ENCODE peak calls at places on chromosomes 2 and 18, in ten cellular contexts. E is stimulated activated naive B cell treated with anti-CD40 and anti-IgM and Interleukin-4, amounts not matched to agents 10 μg/mL and 1 μg/mL and 100 μg/mL, for 72 hours; H is NCI-H748 treated with DMSO at 0.1 percent for 48 hours; R is HEK293T; A is putamen; T is Calu3; W is cardiac fibroblast; U is nucleus accumbens; Z is ovary; M is NCI-H1417 treated with DMSO at 0.1 percent for 48 hours. B is an unnamed sample.

GRCh38 chr2:175167076-175167791 is 769 bp downstream of the ATF2 start:
- DNase-seq in T (peak; percentile 49), Z (no peak), E (no peak), U (no peak), R (peak; percentile 29), A (peak; percentile 33), M (no peak), H (peak; percentile 28), W (peak; percentile 52), B (no peak)

GRCh38 chr2:235496239-235496621 is 2.4 kb downstream of the AGAP1 start:
- DNase-seq in R (no peak), A (no peak), E (no peak), U (no peak), T (peak; percentile 13), Z (no peak), M (no peak), W (peak; percentile 43), H (no peak), B (peak; percentile 35)

GRCh38 chr2:529425-529824 is 147.8 kb downstream of the TMEM18 start:
- DNase-seq in M (peak; percentile 39), R (peak; percentile 37), E (no peak), A (no peak), T (peak; percentile 34), W (peak; percentile 33), Z (no peak), U (no peak), H (peak; percentile 51), B (peak; percentile 17)

GRCh38 chr2:227687189-227687588 is 20.6 kb downstream of the SCYGR5 start:
- DNase-seq in A (no peak), E (no peak), R (no peak), Z (no peak), M (no peak), W (no peak), T (no peak), H (no peak), U (no peak), B (no peak)

GRCh38 chr2:63834401-63834800 is 7.3 kb upstream of the UGP2 start:
- DNase-seq in A (no peak), H (no peak), Z (no peak), W (no peak), R (no peak), E (no peak), T (no peak), M (peak; percentile 25), U (no peak), B (no peak)

GRCh38 chr2:55733335-55733734 is 39.7 kb upstream of the PNPT1 start:
- DNase-seq in E (no peak), T (no peak), U (no peak), M (no peak), H (no peak), W (no peak), Z (no peak), R (no peak), A (no peak), B (no peak)

GRCh38 chr2:136359121-136359965 is 241.4 kb upstream of the CXCR4 start:
- DNase-seq in Z (no peak), W (no peak), R (no peak), M (no peak), T (no peak), E (no peak), U (no peak), H (no peak), A (no peak), B (no peak)

GRCh38 chr2:105378276-105378840 is 20.5 kb downstream of the FHL2 start:
- DNase-seq in A (no peak), Z (peak; percentile 42), W (peak; percentile 19), H (no peak), M (no peak), U (no peak), T (no peak), R (no peak), E (no peak), B (no peak)

GRCh38 chr18:35467624-35468016 is 30.1 kb downstream of the INO80C start:
- DNase-seq in Z (no peak), A (no peak), E (peak; percentile 75), T (no peak), R (no peak), U (no peak), W (no peak), H (no peak), M (no peak), B (no peak)

GRCh38 chr2:62216616-62217015 is 20.7 kb downstream of the B3GNT2 start:
- DNase-seq in Z (no peak), H (no peak), T (no peak), W (peak; percentile 97), R (no peak), U (no peak), M (no peak), A (no peak), E (no peak), B (no peak)

GRCh38 chr2:109486711-109487130 is 127.0 kb downstream of the SEPTIN10 start:
- DNase-seq in T (no peak), Z (no peak), R (no peak), W (no peak), E (no peak), U (no peak), A (no peak), M (no peak), H (no peak), B (no peak)

GRCh38 chr2:191366199-191366598 is 121.0 kb downstream of the MYO1B start:
- DNase-seq in Z (no peak), U (no peak), W (peak; percentile 74), H (no peak), R (no peak), M (no peak), E (no peak), T (no peak), A (no peak), B (no peak)

GRCh38 chr2:73112026-73112912 is 479 bp downstream of the RAB11FIP5 start:
- DNase-seq in W (peak; percentile 38), U (no peak), A (peak; percentile 10), Z (peak; percentile 60), T (peak; percentile 43), E (peak; percentile 20), H (no peak), R (peak; percentile 45), M (no peak), B (no peak)

GRCh38 chr2:128834853-128835252 is 516.2 kb upstream of the HS6ST1 start:
- DNase-seq in W (no peak), U (no peak), T (no peak), E (no peak), A (no peak), H (no peak), R (no peak), Z (no peak), M (no peak), B (no peak)

GRCh38 chr2:50480507-50480906 is 551.4 kb downstream of the NRXN1 start:
- DNase-seq in W (no peak), R (no peak), U (no peak), A (no peak), M (no peak), T (no peak), E (no peak), H (no peak), Z (no peak), B (no peak)

GRCh38 chr2:143284087-143284675 is 155.0 kb downstream of the ARHGAP15 start:
- DNase-seq in A (no peak), H (no peak), W (peak; percentile 62), R (peak; percentile 54), E (no peak), Z (no peak), T (peak; percentile 12), U (no peak), M (no peak), B (peak; percentile 24)

GRCh38 chr2:70426341-70426740 is 124.5 kb upstream of the FAM136A start:
- DNase-seq in U (no peak), M (no peak), R (no peak), Z (no peak), W (no peak), E (no peak), T (no peak), H (no peak), A (no peak), B (no peak)

GRCh38 chr2:224584111-224584764 is 925 bp downstream of the CUL3 start:
- DNase-seq in M (no peak), T (peak; percentile 27), E (peak; percentile 26), R (peak; percentile 26), H (no peak), Z (peak; percentile 49), W (peak; percentile 47), A (peak; percentile 16), U (no peak), B (peak; percentile 47)

GRCh38 chr2:109397883-109398282 is 215.9 kb downstream of the SEPTIN10 start:
- DNase-seq in H (no peak), T (no peak), Z (no peak), E (no peak), W (no peak), M (no peak), U (no peak), A (no peak), R (no peak), B (no peak)

GRCh38 chr2:98333922-98334321 is 12.3 kb upstream of the CNGA3 start:
- DNase-seq in Z (no peak), H (no peak), U (no peak), W (peak; percentile 49), T (no peak), R (no peak), M (no peak), E (no peak), A (no peak), B (no peak)

GRCh38 chr2:2083113-2083757 is 247.8 kb downstream of the MYT1L start:
- DNase-seq in W (no peak), Z (no peak), U (no peak), T (no peak), M (peak; percentile 7), R (no peak), A (no peak), E (no peak), H (peak; percentile 75), B (no peak)

GRCh38 chr2:172909454-172909853 is 166.2 kb upstream of the MAP3K20 start:
- DNase-seq in H (no peak), R (no peak), A (no peak), Z (no peak), E (no peak), U (no peak), W (no peak), M (no peak), T (no peak), B (no peak)

GRCh38 chr2:30305235-30305634 is 73.9 kb downstream of the LBH start:
- DNase-seq in A (no peak), T (no peak), W (peak; percentile 63), E (no peak), H (no peak), Z (no peak), U (no peak), R (no peak), M (no peak), B (no peak)

GRCh38 chr18:79887181-79888000 is 64.1 kb downstream of the SLC66A2 start:
- DNase-seq in U (no peak), Z (peak; percentile 24), E (no peak), H (no peak), R (no peak), T (no peak), W (no peak), M (no peak), A (no peak), B (no peak)

GRCh38 chr2:240216197-240216596 is 75.7 kb upstream of the OTOS start:
- DNase-seq in T (no peak), E (no peak), A (no peak), Z (peak; percentile 7), R (no peak), U (no peak), M (no peak), W (no peak), H (no peak), B (no peak)

GRCh38 chr2:145344076-145344724 is 824.3 kb upstream of the ZEB2 start:
- DNase-seq in H (no peak), M (no peak), W (peak; percentile 31), E (no peak), A (no peak), T (no peak), U (no peak), R (no peak), Z (no peak), B (no peak)

GRCh38 chr2:169562519-169562918 is 11.1 kb downstream of the FASTKD1 start:
- DNase-seq in A (no peak), H (no peak), R (no peak), U (no peak), E (no peak), W (no peak), T (no peak), Z (no peak), M (no peak), B (no peak)

GRCh38 chr18:43588838-43589237 is 311.5 kb upstream of the SYT4 start:
- DNase-seq in U (no peak), R (no peak), H (no peak), T (no peak), M (no peak), A (no peak), W (no peak), Z (no peak), E (no peak), B (no peak)

B was measured in globus pallidus.